ENCODE peak calls at places on chromosomes 3 and 15, in seven cellular contexts. N, X, W, F, H, R and M are unnamed samples.

GRCh38 chr15:93179072-93179471 is 90.1 kb upstream of the RGMA start:
- DNase-seq in N (no peak), X (no peak), W (peak; percentile 24), F (peak; percentile 51), H (peak; percentile 53), R (no peak), M (peak; percentile 52)

GRCh38 chr3:177005718-177006405 is 191.4 kb downstream of the TBL1XR1 start:
- DNase-seq in N (peak; percentile 42), X (no peak), W (no peak), F (no peak), H (peak; percentile 15), R (no peak), M (no peak)

GRCh38 chr3:151770941-151771340 is 37.2 kb downstream of the AADACL2 start:
- DNase-seq in N (no peak), X (peak; percentile 21), W (no peak), F (no peak), H (no peak), R (no peak), M (peak; percentile 41)

GRCh38 chr3:184737641-184738518 is 26.0 kb upstream of the MAGEF1 start:
- DNase-seq in N (no peak), X (peak; percentile 94), W (no peak), F (no peak), H (no peak), R (no peak), M (peak; percentile 55)

GRCh38 chr3:30607032-30607833 is 832 bp downstream of the TGFBR2 start:
- DNase-seq in N (peak; percentile 78), X (peak; percentile 58), W (no peak), F (peak; percentile 69), H (peak; percentile 90), R (no peak), M (peak; percentile 75)

GRCh38 chr3:50549226-50549625 is 18.3 kb downstream of the C3orf18 start:
- DNase-seq in N (no peak), X (no peak), W (no peak), F (no peak), H (no peak), R (no peak), M (no peak)

GRCh38 chr3:197490659-197491058 is 65.1 kb downstream of the BDH1 start:
- DNase-seq in N (no peak), X (no peak), W (no peak), F (no peak), H (no peak), R (no peak), M (no peak)

GRCh38 chr15:78065284-78065872 is 12.1 kb downstream of the TBC1D2B start:
- DNase-seq in N (no peak), X (peak; percentile 20), W (no peak), F (peak; percentile 67), H (no peak), R (no peak), M (peak; percentile 83)

GRCh38 chr15:58064119-58065010 is 1.1 kb downstream of the ALDH1A2 start:
- DNase-seq in N (peak; percentile 22), X (no peak), W (no peak), F (no peak), H (no peak), R (no peak), M (no peak)

GRCh38 chr15:51759557-51760070 is 8.2 kb downstream of the TMOD2 start:
- DNase-seq in N (peak; percentile 74), X (no peak), W (no peak), F (no peak), H (no peak), R (no peak), M (peak; percentile 43)
- TF ChIP-seq CTCF in N (peak; percentile 68), X (no peak), W (peak; percentile 66), F (peak; percentile 8), H (peak; percentile 67), R (peak; percentile 40), M (no peak)

GRCh38 chr15:88644741-88645140 is 5.9 kb downstream of the ISG20 start:
- DNase-seq in N (no peak), X (no peak), W (no peak), F (no peak), H (peak; percentile 40), R (no peak), M (no peak)

GRCh38 chr15:88647362-88648105 is 8.7 kb downstream of the ISG20 start:
- DNase-seq in N (no peak), X (peak; percentile 51), W (peak; percentile 65), F (no peak), H (peak; percentile 86), R (no peak), M (no peak)

GRCh38 chr15:88645171-88646087 is 6.6 kb downstream of the ISG20 start:
- DNase-seq in N (no peak), X (no peak), W (no peak), F (no peak), H (peak; percentile 76), R (no peak), M (no peak)

GRCh38 chr15:88646951-88647350 is 8.1 kb downstream of the ISG20 start:
- DNase-seq in N (no peak), X (no peak), W (no peak), F (no peak), H (no peak), R (no peak), M (no peak)

DNA sequence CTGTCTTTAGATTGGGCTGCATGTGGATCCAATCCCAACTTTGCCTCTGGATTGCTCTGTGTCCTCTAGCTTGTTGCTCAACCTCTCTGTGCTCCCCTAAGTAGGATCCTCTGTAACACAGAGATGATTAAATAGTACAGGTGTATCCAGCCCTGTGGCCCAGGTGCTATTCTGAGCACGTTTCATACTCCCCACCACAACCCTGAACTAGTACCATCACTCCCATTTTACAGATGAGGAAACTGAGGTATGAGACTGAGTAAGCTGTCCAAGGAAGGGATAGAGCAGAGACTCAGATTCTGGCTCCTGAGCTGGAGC is 7.2 kb downstream of the ISG20 start:
- DNase-seq in N (no peak), X (no peak), W (no peak), F (no peak), H (no peak), R (no peak), M (no peak)
- H3K9me2 ChIP-seq in N (no peaks in the 10 kb centered on the region), X (no peaks in the 10 kb centered on the region), W (no peaks in the 10 kb centered on the region), F (no peaks in the 10 kb centered on the region), H (no peaks in the 10 kb centered on the region), R (no peaks in the 10 kb centered on the region), M (no peaks in the 10 kb centered on the region)

GRCh38 chr3:98328933-98329332 is 24.7 kb upstream of the OR5K4 start:
- DNase-seq in N (peak; percentile 32), X (no peak), W (no peak), F (no peak), H (no peak), R (no peak), M (no peak)
- TF ChIP-seq EZH2phosphoT487 in N (no peak), X (no peak), W (no peak), F (no peak), H (no peak), R (no peak), M (no peak)

DNA sequence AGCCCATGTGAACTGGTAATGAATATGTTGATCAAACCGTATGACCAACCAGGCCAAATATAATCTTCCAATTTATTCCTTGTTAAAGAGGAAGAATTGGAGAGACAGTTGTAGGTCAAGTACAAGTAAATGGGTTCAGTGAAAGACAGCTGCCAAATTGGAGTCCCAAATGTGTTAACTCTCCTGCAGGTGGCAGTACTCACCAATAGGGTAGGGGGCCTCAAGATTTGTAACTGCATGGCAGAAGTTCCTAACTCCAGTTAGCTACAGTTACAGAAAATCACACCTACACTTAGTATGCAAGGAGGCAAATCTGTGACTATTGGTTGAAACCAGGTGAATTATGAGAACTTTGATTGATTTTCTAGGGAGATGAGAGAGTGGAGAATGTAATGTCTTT is 278.0 kb downstream of the ZBBX start:
- DNase-seq in N (peak; percentile 76), X (peak; percentile 29), W (no peak), F (peak; percentile 29), H (peak; percentile 6), R (peak; percentile 6), M (no peak)
- TF ChIP-seq CTCF in N (peak; percentile 81), X (peak; percentile 56), W (peak; percentile 32), F (peak; percentile 38), H (peak; percentile 65), R (peak; percentile 38), M (no peak)

GRCh38 chr3:187531831-187532230 is 138.4 kb downstream of the SST start:
- DNase-seq in N (no peak), X (no peak), W (no peak), F (no peak), H (no peak), R (no peak), M (no peak)

GRCh38 chr3:187540847-187541246 is 129.3 kb downstream of the SST start:
- DNase-seq in N (no peak), X (no peak), W (no peak), F (no peak), H (no peak), R (no peak), M (no peak)

GRCh38 chr3:187533797-187534196 is 136.4 kb downstream of the SST start:
- DNase-seq in N (no peak), X (no peak), W (no peak), F (no peak), H (no peak), R (no peak), M (no peak)

GRCh38 chr3:187536185-187536584 is 134.0 kb downstream of the SST start:
- DNase-seq in N (no peak), X (no peak), W (no peak), F (no peak), H (no peak), R (no peak), M (no peak)
- H3K9me2 ChIP-seq in N (peaks cover 4% of the 10 kb centered on the region), X (no peaks in the 10 kb centered on the region), W (no peaks in the 10 kb centered on the region), F (no peaks in the 10 kb centered on the region), H (no peaks in the 10 kb centered on the region), R (no peaks in the 10 kb centered on the region), M (no peaks in the 10 kb centered on the region)